ENCODE peak calls at places on chromosome 6, in ten cellular contexts. E is D721Med, G is neural crest cell, O is stomach, Z is neural progenitor cell, X is endothelial cell, S is suprapubic skin, U is bronchial epithelial cell, T is colonic mucosa, M is adrenal gland. N is an unnamed sample.
A peak's percentile ranks its signal among the peaks of the same experiment; 100 is the strongest.

GRCh38 chr6:17932362-17932852 is 55.0 kb downstream of the KIF13A start:
- DNase-seq in T (no peak), X (no peak), S (no peak), E (no peak), O (no peak), G (no peak), Z (no peak), U (peak; percentile 88), M (peak; percentile 69), N (peak; percentile 97)

GRCh38 chr6:128641701-128642100 is 121.3 kb upstream of the PTPRK start:
- DNase-seq in E (no peak), M (no peak), G (no peak), T (no peak), U (peak; percentile 35), O (no peak), X (no peak), Z (no peak), S (no peak), N (peak; percentile 22)

GRCh38 chr6:39530201-39530759 is 194.9 kb downstream of the KIF6 start:
- DNase-seq in T (no peak), O (no peak), S (no peak), M (peak; percentile 49), X (no peak), E (no peak), Z (no peak), U (peak; percentile 26), G (no peak), N (peak; percentile 58)

GRCh38 chr6:46015119-46015968 is at the start of gene CLIC5:
- DNase-seq in S (no peak), U (no peak), G (peak; percentile 11), X (peak; percentile 21), T (peak; percentile 70), M (peak; percentile 22), Z (peak; percentile 65), E (no peak), O (peak; percentile 38), N (no peak)

GRCh38 chr6:156912431-156912830 is 135.3 kb downstream of the ARID1B start:
- DNase-seq in S (no peak), X (no peak), E (no peak), G (no peak), Z (no peak), U (no peak), O (no peak), T (no peak), M (no peak), N (no peak)

GRCh38 chr6:166657531-166657930 is 30.5 kb upstream of the RPS6KA2 start:
- DNase-seq in E (no peak), S (peak; percentile 48), Z (no peak), O (no peak), G (no peak), X (no peak), T (no peak), U (no peak), M (no peak), N (no peak)

GRCh38 chr6:25006565-25007001 is 70.8 kb upstream of the RIPOR2 start:
- DNase-seq in U (peak; percentile 77), Z (no peak), M (peak; percentile 46), O (peak; percentile 72), G (no peak), T (peak; percentile 32), X (peak; percentile 24), E (no peak), S (no peak), N (peak; percentile 73)

GRCh38 chr6:16729183-16729696 is 32.0 kb downstream of the ATXN1 start:
- DNase-seq in Z (no peak), U (peak; percentile 69), E (no peak), X (no peak), S (no peak), M (no peak), O (no peak), G (no peak), T (no peak), N (peak; percentile 74)

GRCh38 chr6:122696079-122696478 is 83.4 kb upstream of the FABP7 start:
- DNase-seq in O (no peak), X (no peak), T (no peak), E (no peak), M (no peak), U (peak; percentile 92), S (no peak), Z (no peak), G (no peak), N (peak; percentile 77)

GRCh38 chr6:1481326-1481725 is 92.0 kb downstream of the FOXF2 start:
- DNase-seq in E (no peak), X (no peak), O (no peak), U (peak; percentile 69), S (no peak), M (no peak), T (no peak), Z (no peak), G (no peak), N (peak; percentile 66)

GRCh38 chr6:40807484-40807883 is 220.3 kb upstream of the LRFN2 start:
- DNase-seq in O (no peak), S (peak; percentile 16), Z (no peak), M (no peak), U (peak; percentile 80), T (no peak), X (no peak), E (no peak), G (no peak), N (no peak)

GRCh38 chr6:38984723-38985122 is 63.9 kb upstream of the GLP1R start:
- DNase-seq in Z (peak; percentile 12), O (no peak), S (no peak), E (no peak), M (no peak), U (no peak), G (no peak), T (no peak), X (no peak), N (no peak)

GRCh38 chr6:24242924-24243323 is 114.9 kb downstream of the DCDC2 start:
- DNase-seq in S (no peak), M (no peak), U (no peak), Z (no peak), G (no peak), O (no peak), T (no peak), X (no peak), E (no peak), N (no peak)

GRCh38 chr6:4794140-4794707 is 18.0 kb downstream of the CDYL start:
- DNase-seq in Z (peak; percentile 16), U (no peak), O (peak; percentile 35), G (no peak), E (no peak), S (no peak), X (no peak), M (no peak), T (peak; percentile 75), N (no peak)

GRCh38 chr6:90431521-90432407 is 135.1 kb upstream of the BACH2 start:
- DNase-seq in O (no peak), G (no peak), E (no peak), U (peak; percentile 37), Z (no peak), M (no peak), X (no peak), S (no peak), T (no peak), N (peak; percentile 13)

GRCh38 chr6:1315560-1316386 is 3.9 kb downstream of the FOXQ1 start:
- DNase-seq in O (no peak), Z (no peak), T (no peak), S (no peak), E (no peak), U (no peak), X (no peak), G (no peak), M (no peak), N (no peak)

GRCh38 chr6:132198040-132198439 is 203.2 kb downstream of the MOXD1 start:
- DNase-seq in M (no peak), T (no peak), Z (no peak), O (no peak), E (no peak), G (no peak), X (no peak), U (no peak), S (no peak), N (peak; percentile 48)

GRCh38 chr6:24520929-24521546 is 26.3 kb downstream of the ALDH5A1 start:
- DNase-seq in M (peak; percentile 62), G (peak; percentile 40), U (peak; percentile 27), O (peak; percentile 56), T (peak; percentile 56), X (peak; percentile 74), S (no peak), E (no peak), Z (peak; percentile 67), N (peak; percentile 57)

DNA sequence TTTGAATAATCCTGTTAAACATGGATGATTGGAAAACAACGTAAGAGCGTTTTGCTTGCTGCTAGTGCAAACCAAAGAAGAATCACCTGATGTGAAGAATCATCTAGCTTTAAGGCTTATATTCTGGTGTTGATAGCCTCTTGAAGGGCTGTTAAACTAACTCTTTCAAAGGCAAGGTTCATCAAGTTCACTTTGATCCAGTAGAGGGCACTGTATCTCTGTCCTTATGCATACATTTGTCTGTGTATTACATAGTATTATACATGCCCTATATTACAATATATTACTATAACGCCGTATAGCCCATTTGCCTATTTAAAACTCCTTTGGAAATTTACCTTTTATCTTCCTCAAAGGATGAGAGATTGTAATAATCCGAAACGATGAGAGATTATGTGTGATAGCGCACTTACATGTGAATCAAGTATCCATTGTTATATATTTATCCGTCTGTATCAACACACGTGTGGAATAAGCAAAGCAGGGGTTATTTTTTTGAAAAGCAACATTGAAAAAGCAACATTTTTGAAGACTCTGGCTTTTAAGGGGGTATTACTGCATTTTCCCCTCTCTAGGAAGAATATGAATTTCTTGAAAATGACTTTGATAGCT is 50.8 kb upstream of the NRN1 start:
- DNase-seq in X (peak; percentile 22), E (peak; percentile 24), O (no peak), T (no peak), M (no peak), G (no peak), S (no peak), Z (peak; percentile 57), U (peak; percentile 69), N (peak; percentile 43)
- TF ChIP-seq CTCF in X (peak; percentile 57), E (peak; percentile 72), O (peak; percentile 35), T (peak; percentile 46), M (peak; percentile 22), G (peak; percentile 77), S (no peak), Z (peak; percentile 76), U (peak; percentile 55), N (peak; percentile 30)

GRCh38 chr6:101830501-101831031 is 437.1 kb downstream of the GRIK2 start:
- DNase-seq in S (no peak), Z (no peak), O (no peak), G (no peak), E (no peak), U (peak; percentile 22), X (no peak), M (no peak), T (no peak), N (peak; percentile 22)
- TF ChIP-seq CTCF in S (no peak), Z (no peak), O (no peak), G (no peak), E (no peak), U (no peak), X (no peak), M (no peak), T (no peak), N (no peak)

GRCh38 chr6:170429457-170429856 is 122.9 kb downstream of the FAM120B start:
- DNase-seq in S (no peak), T (no peak), Z (no peak), E (no peak), G (no peak), X (peak; percentile 26), U (no peak), O (no peak), M (no peak), N (peak; percentile 81)
- TF ChIP-seq CTCF in S (no peak), T (no peak), Z (no peak), E (no peak), G (no peak), X (no peak), U (no peak), O (no peak), M (no peak), N (peak; percentile 55)

GRCh38 chr6:7673063-7673536 is 52.8 kb upstream of the BMP6 start:
- DNase-seq in T (peak; percentile 72), M (no peak), X (peak; percentile 28), O (peak; percentile 32), G (peak; percentile 8), U (peak; percentile 79), S (peak; percentile 85), E (no peak), Z (peak; percentile 81), N (no peak)
- TF ChIP-seq CTCF in T (no peak), M (no peak), X (no peak), O (no peak), G (peak; percentile 13), U (peak; percentile 39), S (no peak), E (no peak), Z (peak; percentile 51), N (peak; percentile 9)